ENCODE peak calls at places on chromosomes 2 and 18, in four cellular contexts. One of them, this sample, is unnamed.

GRCh38 chr2:203400805-203401585 is 72.8 kb downstream of the ABI2 start:
- DNase-seq in upper lobe of right lung: no peak
- DNase-seq in AG04449: no peak
- DNase-seq in mucosa of descending colon: no peak
- DNase-seq in this sample: no peak

GRCh38 chr18:45748531-45748930 is 24.6 kb downstream of the SLC14A1 start:
- DNase-seq in upper lobe of right lung: no peak
- DNase-seq in AG04449: no peak
- DNase-seq in mucosa of descending colon: no peak
- DNase-seq in this sample: no peak

GRCh38 chr2:118853129-118853640 is 5.7 kb upstream of the EN1 start:
- DNase-seq in upper lobe of right lung: no peak
- DNase-seq in AG04449: no peak
- DNase-seq in mucosa of descending colon: no peak
- DNase-seq in this sample: no peak

GRCh38 chr2:99430614-99431258 is 59.1 kb downstream of the REV1 start:
- DNase-seq in upper lobe of right lung: no peak
- DNase-seq in AG04449: peak; percentile 52
- DNase-seq in mucosa of descending colon: no peak
- DNase-seq in this sample: no peak

GRCh38 chr2:151347904-151348303 is 9.5 kb upstream of the TNFAIP6 start:
- DNase-seq in upper lobe of right lung: no peak
- DNase-seq in AG04449: no peak
- DNase-seq in mucosa of descending colon: no peak
- DNase-seq in this sample: no peak

GRCh38 chr2:188364033-188364432 is 72.4 kb downstream of the GULP1 start:
- DNase-seq in upper lobe of right lung: no peak
- DNase-seq in AG04449: no peak
- DNase-seq in mucosa of descending colon: no peak
- DNase-seq in this sample: no peak

GRCh38 chr2:97717618-97718005 is 4.2 kb downstream of the ZAP70 start:
- DNase-seq in upper lobe of right lung: no peak
- DNase-seq in AG04449: no peak
- DNase-seq in mucosa of descending colon: no peak
- DNase-seq in this sample: no peak

GRCh38 chr2:207133862-207134519 is 31.8 kb downstream of the KLF7 start:
- DNase-seq in upper lobe of right lung: peak; percentile 75
- DNase-seq in AG04449: peak; percentile 54
- DNase-seq in mucosa of descending colon: no peak
- DNase-seq in this sample: peak; percentile 52

GRCh38 chr2:121128741-121129659 is 156.0 kb downstream of the TFCP2L1 start:
- DNase-seq in upper lobe of right lung: peak; percentile 80
- DNase-seq in AG04449: no peak
- DNase-seq in mucosa of descending colon: peak; percentile 92
- DNase-seq in this sample: no peak

GRCh38 chr18:49059028-49059670 is 108.4 kb upstream of the SMAD7 start:
- DNase-seq in upper lobe of right lung: no peak
- DNase-seq in AG04449: no peak
- DNase-seq in mucosa of descending colon: no peak
- DNase-seq in this sample: no peak

GRCh38 chr2:105732955-105733607 is 11.6 kb upstream of the NCK2 start:
- DNase-seq in upper lobe of right lung: no peak
- DNase-seq in AG04449: no peak
- DNase-seq in mucosa of descending colon: no peak
- DNase-seq in this sample: no peak

GRCh38 chr2:171172980-171173542 is 12.4 kb upstream of the TLK1 start:
- DNase-seq in upper lobe of right lung: no peak
- DNase-seq in AG04449: no peak
- DNase-seq in mucosa of descending colon: no peak
- DNase-seq in this sample: no peak

GRCh38 chr2:84723831-84724230 is 157.1 kb downstream of the TRABD2A start:
- DNase-seq in upper lobe of right lung: no peak
- DNase-seq in AG04449: no peak
- DNase-seq in mucosa of descending colon: no peak
- DNase-seq in this sample: no peak

GRCh38 chr18:55850904-55851303 is 262.9 kb upstream of the TCF4 start:
- DNase-seq in upper lobe of right lung: no peak
- DNase-seq in AG04449: no peak
- DNase-seq in mucosa of descending colon: no peak
- DNase-seq in this sample: no peak

GRCh38 chr18:13713455-13714055 is 12.8 kb downstream of the FAM210A start:
- DNase-seq in upper lobe of right lung: no peak
- DNase-seq in AG04449: no peak
- DNase-seq in mucosa of descending colon: no peak
- DNase-seq in this sample: no peak

GRCh38 chr2:210072493-210072892 is 70.1 kb downstream of the RPE start:
- DNase-seq in upper lobe of right lung: no peak
- DNase-seq in AG04449: no peak
- DNase-seq in mucosa of descending colon: no peak
- DNase-seq in this sample: no peak

GRCh38 chr2:15803987-15804619 is 136.2 kb upstream of the MYCN start:
- DNase-seq in upper lobe of right lung: no peak
- DNase-seq in AG04449: no peak
- DNase-seq in mucosa of descending colon: no peak
- DNase-seq in this sample: no peak

GRCh38 chr2:174603280-174603679 is 5.7 kb upstream of the WIPF1 start:
- DNase-seq in upper lobe of right lung: no peak
- DNase-seq in AG04449: no peak
- DNase-seq in mucosa of descending colon: peak; percentile 74
- DNase-seq in this sample: peak; percentile 2

GRCh38 chr2:115848192-115848591 is 1405.8 kb downstream of the DPP10 start:
- DNase-seq in upper lobe of right lung: no peak
- DNase-seq in AG04449: no peak
- DNase-seq in mucosa of descending colon: no peak
- DNase-seq in this sample: no peak

GRCh38 chr18:52326001-52326400 is 14.0 kb upstream of the DCC start:
- DNase-seq in upper lobe of right lung: no peak
- DNase-seq in AG04449: no peak
- DNase-seq in mucosa of descending colon: no peak
- DNase-seq in this sample: no peak

GRCh38 chr18:35861367-35862114 is 110.9 kb upstream of the RMP24 start:
- DNase-seq in upper lobe of right lung: no peak
- DNase-seq in AG04449: no peak
- DNase-seq in mucosa of descending colon: no peak
- DNase-seq in this sample: no peak

GRCh38 chr2:158507141-158507540 is 50.4 kb downstream of the PKP4 start:
- DNase-seq in upper lobe of right lung: no peak
- DNase-seq in AG04449: no peak
- DNase-seq in mucosa of descending colon: no peak
- DNase-seq in this sample: no peak

GRCh38 chr2:238978507-238978906 is 130.6 kb downstream of the TWIST2 start:
- DNase-seq in upper lobe of right lung: no peak
- DNase-seq in AG04449: no peak
- DNase-seq in mucosa of descending colon: no peak
- DNase-seq in this sample: no peak

GRCh38 chr2:97961534-97961933 is 34.2 kb downstream of the TMEM131 start:
- DNase-seq in upper lobe of right lung: no peak
- DNase-seq in AG04449: no peak
- DNase-seq in mucosa of descending colon: no peak
- DNase-seq in this sample: no peak

GRCh38 chr18:34738173-34738894 is 28.2 kb downstream of the DTNA start:
- DNase-seq in upper lobe of right lung: no peak
- DNase-seq in AG04449: no peak
- DNase-seq in mucosa of descending colon: no peak
- DNase-seq in this sample: peak; percentile 90

GRCh38 chr2:186761814-186762213 is 68.0 kb downstream of the FAM171B start:
- DNase-seq in upper lobe of right lung: no peak
- DNase-seq in AG04449: no peak
- DNase-seq in mucosa of descending colon: no peak
- DNase-seq in this sample: no peak

GRCh38 chr2:25383806-25384205 is 42.1 kb upstream of the DNMT3A start:
- DNase-seq in upper lobe of right lung: no peak
- DNase-seq in AG04449: no peak
- DNase-seq in mucosa of descending colon: no peak
- DNase-seq in this sample: no peak

DNA sequence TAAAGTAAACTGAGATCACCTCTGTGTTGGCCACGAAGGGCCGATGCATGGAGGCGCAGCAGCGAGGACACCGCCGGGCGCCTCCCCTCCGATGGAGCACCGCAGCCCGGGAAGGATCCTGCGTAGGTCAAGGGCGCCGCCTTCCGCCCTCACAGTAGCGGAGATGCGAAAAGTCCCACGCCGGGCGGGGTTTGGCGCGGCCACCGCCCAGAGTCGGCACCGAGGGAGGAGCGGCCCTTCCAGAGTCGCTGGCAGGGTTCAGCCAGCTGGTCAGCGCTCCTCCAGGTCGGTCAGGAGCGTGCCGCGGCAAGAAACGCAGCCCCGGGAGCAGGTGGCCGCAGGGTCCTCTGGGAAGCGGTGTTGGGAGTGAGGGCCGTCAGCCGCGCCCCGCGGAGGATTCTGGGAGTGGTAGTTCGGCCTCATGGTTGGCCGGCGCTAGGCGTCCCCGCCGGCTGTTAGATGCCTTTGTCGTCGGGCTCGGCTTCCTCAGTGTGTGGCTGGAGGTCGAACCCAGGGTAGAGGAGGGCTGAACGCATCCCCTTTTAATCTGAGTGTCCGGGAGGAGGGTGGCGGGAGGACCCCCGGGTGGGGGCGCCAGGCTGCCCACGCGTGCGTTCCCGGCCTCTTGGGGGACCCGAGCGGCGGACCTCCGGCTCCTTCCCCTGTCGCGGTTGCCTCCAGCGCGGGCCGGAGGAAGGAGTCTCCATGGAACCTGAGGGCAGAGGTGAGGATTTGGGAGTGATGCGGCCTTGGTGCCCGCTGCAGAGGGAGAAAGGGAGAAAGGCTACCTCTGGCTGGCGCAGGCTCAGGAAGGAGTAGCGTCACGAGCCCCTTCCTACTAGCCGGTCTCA is at the start of gene ZNF892:
- DNase-seq in upper lobe of right lung: peak; percentile 96
- DNase-seq in AG04449: no peak
- DNase-seq in mucosa of descending colon: peak; percentile 94
- DNase-seq in this sample: peak; percentile 68
- TF ChIP-seq CTCF in upper lobe of right lung: peak; percentile 37
- TF ChIP-seq CTCF in AG04449: peak; percentile 47
- TF ChIP-seq CTCF in mucosa of descending colon: no peak
- TF ChIP-seq CTCF in this sample: peak; percentile 33

GRCh38 chr18:23103449-23103848 is 31.8 kb upstream of the CABLES1 start:
- DNase-seq in upper lobe of right lung: no peak
- DNase-seq in AG04449: no peak
- DNase-seq in mucosa of descending colon: no peak
- DNase-seq in this sample: no peak
- H3K4me3 ChIP-seq in upper lobe of right lung: no peak overlapping the region
- H3K4me3 ChIP-seq in AG04449: no peak overlapping the region
- H3K4me3 ChIP-seq in mucosa of descending colon: no peak overlapping the region
- H3K4me3 ChIP-seq in this sample: no peak overlapping the region

DNA sequence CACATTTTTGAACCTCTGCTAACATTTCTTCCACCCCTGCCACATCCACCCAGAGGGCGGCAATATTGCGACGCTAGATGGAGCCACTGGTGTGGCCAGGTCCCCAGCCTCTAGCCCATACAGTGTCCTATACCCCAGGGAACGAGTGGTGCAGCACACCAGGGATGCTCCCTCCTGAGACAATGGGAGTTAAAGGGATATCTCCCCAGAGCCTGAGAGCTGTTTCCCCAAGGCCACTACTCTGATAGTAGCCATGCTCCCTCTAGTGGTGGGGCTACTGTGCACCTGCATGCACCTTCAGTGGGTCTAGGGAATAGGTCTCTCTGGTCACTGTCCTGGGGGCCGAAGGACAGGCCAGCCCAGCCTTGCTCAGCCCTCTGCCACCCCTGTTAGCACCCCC is 336.4 kb upstream of the FSHR start:
- DNase-seq in upper lobe of right lung: no peak
- DNase-seq in AG04449: no peak
- DNase-seq in mucosa of descending colon: peak; percentile 81
- DNase-seq in this sample: no peak
- TF ChIP-seq CTCF in upper lobe of right lung: peak; percentile 42
- TF ChIP-seq CTCF in AG04449: peak; percentile 8
- TF ChIP-seq CTCF in mucosa of descending colon: no peak
- TF ChIP-seq CTCF in this sample: peak; percentile 64

GRCh38 chr2:64649626-64650025 is 4.1 kb downstream of the SERTAD2 start:
- DNase-seq in upper lobe of right lung: no peak
- DNase-seq in AG04449: no peak
- DNase-seq in mucosa of descending colon: peak; percentile 51
- DNase-seq in this sample: no peak

GRCh38 chr2:64650722-64651338 is 2.9 kb downstream of the SERTAD2 start:
- DNase-seq in upper lobe of right lung: no peak
- DNase-seq in AG04449: no peak
- DNase-seq in mucosa of descending colon: peak; percentile 76
- DNase-seq in this sample: no peak

GRCh38 chr2:64650257-64650656 is 3.5 kb downstream of the SERTAD2 start:
- DNase-seq in upper lobe of right lung: no peak
- DNase-seq in AG04449: no peak
- DNase-seq in mucosa of descending colon: no peak
- DNase-seq in this sample: no peak

GRCh38 chr2:64651590-64651989 is 2.1 kb downstream of the SERTAD2 start:
- DNase-seq in upper lobe of right lung: no peak
- DNase-seq in AG04449: no peak
- DNase-seq in mucosa of descending colon: no peak
- DNase-seq in this sample: no peak

GRCh38 chr2:64649013-64649484 is 4.7 kb downstream of the SERTAD2 start:
- DNase-seq in upper lobe of right lung: no peak
- DNase-seq in AG04449: no peak
- DNase-seq in mucosa of descending colon: peak; percentile 55
- DNase-seq in this sample: no peak
- H3K4me3 ChIP-seq in upper lobe of right lung: no peak overlapping the region
- H3K4me3 ChIP-seq in AG04449: no peak overlapping the region
- H3K4me3 ChIP-seq in mucosa of descending colon: no peak overlapping the region
- H3K4me3 ChIP-seq in this sample: no peak overlapping the region

DNA sequence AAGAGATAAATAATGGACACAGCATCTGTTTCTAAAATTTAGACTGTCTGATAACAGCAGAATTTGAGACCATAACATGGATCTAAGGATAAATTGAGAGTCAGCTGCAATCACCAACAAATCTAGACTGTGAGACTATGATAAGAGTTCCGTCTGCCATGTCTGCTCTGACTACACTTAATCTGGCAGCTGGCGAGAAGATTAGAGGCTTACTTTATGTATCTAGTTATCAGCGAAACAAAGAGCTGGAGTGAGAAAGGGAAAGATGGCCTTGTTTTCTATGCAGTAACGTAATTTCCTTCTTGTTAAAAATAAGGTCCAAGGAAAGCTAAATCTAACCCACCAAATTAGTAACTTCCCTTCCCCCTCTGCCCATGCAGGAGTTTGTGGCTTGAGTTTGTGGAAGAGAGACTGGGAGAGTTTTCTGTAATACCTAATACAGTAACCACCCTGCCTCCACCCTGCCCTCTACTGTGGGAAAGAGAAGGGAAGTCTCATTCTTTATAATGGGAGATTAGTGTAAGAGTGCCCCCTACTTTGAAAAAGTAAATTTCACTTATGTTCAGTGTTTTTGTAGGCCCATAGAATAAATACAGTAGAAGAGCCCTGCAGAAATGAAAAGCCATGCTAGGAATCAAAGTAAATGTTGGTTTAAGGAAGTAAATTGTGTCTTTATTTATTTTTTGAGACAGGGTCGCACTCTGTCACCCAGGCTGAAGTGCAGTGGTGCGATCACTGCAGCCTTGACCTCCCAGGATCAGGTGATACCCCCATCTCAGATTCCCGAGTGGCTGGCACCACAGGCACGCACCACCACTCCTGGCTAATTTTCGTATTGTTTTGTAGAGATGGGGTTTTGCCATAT is 27.5 kb downstream of the EML4 start:
- DNase-seq in upper lobe of right lung: no peak
- DNase-seq in AG04449: no peak
- DNase-seq in mucosa of descending colon: peak; percentile 74
- DNase-seq in this sample: no peak
- TF ChIP-seq CTCF in upper lobe of right lung: peak; percentile 57
- TF ChIP-seq CTCF in AG04449: peak; percentile 28
- TF ChIP-seq CTCF in mucosa of descending colon: no peak
- TF ChIP-seq CTCF in this sample: peak; percentile 53

This sample was measured in retinal pigment epithelial cell.